ENCODE peak calls at places on chromosomes 4 and X, in eight cellular contexts. R, L, M, A, V, Y, I and H are unnamed samples.

GRCh38 chr4:14877246-14878220 is 124.7 kb upstream of the CPEB2 start:
- DNase-seq in R (no peak), A (no peak), I (peak; percentile 69), Y (no peak), M (peak; percentile 25), L (no peak), V (no peak), H (no peak)

GRCh38 chrX:44245730-44246129 is 97.7 kb downstream of the EFHC2 start:
- DNase-seq in R (no peak), I (no peak), L (no peak), V (no peak), A (no peak), M (no peak), Y (no peak), H (no peak)

GRCh38 chrX:87299563-87300160 is 217.9 kb upstream of the KLHL4 start:
- DNase-seq in I (peak; percentile 0), Y (peak; percentile 24), V (no peak), A (no peak), L (peak; percentile 8), M (no peak), R (no peak), H (no peak)

GRCh38 chrX:112837531-112837930 is 3.1 kb downstream of the AMOT start:
- DNase-seq in R (no peak), V (no peak), M (no peak), A (no peak), L (no peak), I (no peak), Y (no peak), H (no peak)

GRCh38 chrX:115344885-115345653 is 55.6 kb downstream of the LUZP4 start:
- DNase-seq in A (no peak), R (no peak), V (peak; percentile 91), I (no peak), M (peak; percentile 22), Y (peak; percentile 97), L (no peak), H (peak; percentile 94)

GRCh38 chr4:6239968-6240367 is 29.7 kb upstream of the WFS1 start:
- DNase-seq in M (no peak), A (no peak), I (no peak), R (no peak), V (no peak), Y (no peak), L (no peak), H (peak; percentile 27)

GRCh38 chr4:175421506-175421905 is 390.6 kb downstream of the GPM6A start:
- DNase-seq in L (no peak), M (no peak), V (no peak), A (no peak), R (no peak), I (no peak), Y (peak; percentile 50), H (no peak)

GRCh38 chr4:152680988-152681731 is 1.4 kb upstream of the TMEM154 start:
- DNase-seq in I (no peak), L (no peak), M (no peak), A (no peak), R (no peak), Y (peak; percentile 36), V (no peak), H (no peak)

GRCh38 chr4:161850631-161851030 is 313.2 kb downstream of the FSTL5 start:
- DNase-seq in I (no peak), L (no peak), V (no peak), A (no peak), R (no peak), M (no peak), Y (no peak), H (no peak)

GRCh38 chr4:80446664-80447063 is 111.1 kb downstream of the CFAP299 start:
- DNase-seq in M (no peak), I (no peak), Y (no peak), R (no peak), A (no peak), V (no peak), L (no peak), H (no peak)

GRCh38 chr4:105092356-105092755 is 54.3 kb upstream of the TET2 start:
- DNase-seq in I (no peak), A (no peak), M (no peak), R (no peak), V (no peak), Y (peak; percentile 93), L (no peak), H (no peak)

GRCh38 chrX:18119856-18120255 is 100.8 kb downstream of the BEND2 start:
- DNase-seq in I (no peak), Y (no peak), M (no peak), R (no peak), L (no peak), V (no peak), A (no peak), H (no peak)

GRCh38 chr4:154908168-154908567 is 127.1 kb downstream of the RBM46 start:
- DNase-seq in V (no peak), A (no peak), L (no peak), M (no peak), Y (no peak), I (no peak), R (no peak), H (no peak)